ENCODE peak calls at places on chromosomes 7 and 10, in eight cellular contexts. U is esophagus muscularis mucosa, Z is transverse colon, F is body of pancreas, B is adrenal gland, D is breast epithelium, I is testis, C is prostate gland. S is an unnamed sample. For H3K4me1, the result is how much of the 10 kb centered on the place peaks cover.

GRCh38 chr10:29783211-29783947 is 148.6 kb upstream of the SVIL start:
- DNase-seq in B (no peak), Z (no peak), I (no peak), F (no peak), D (no peak), C (no peak), U (no peak), S (no peak)

GRCh38 chr10:99525897-99526296 is 6.8 kb upstream of the NKX2-3 start:
- DNase-seq in U (no peak), Z (no peak), D (no peak), F (no peak), B (no peak), I (no peak), C (no peak), S (no peak)

GRCh38 chr7:103735377-103735776 is 254.1 kb downstream of the RELN start:
- DNase-seq in Z (no peak), C (no peak), F (no peak), U (no peak), B (no peak), I (no peak), D (no peak), S (no peak)

GRCh38 chr10:34523017-34523767 is 291.9 kb downstream of the PARD3 start:
- DNase-seq in B (no peak), C (no peak), F (no peak), I (no peak), D (no peak), Z (no peak), U (no peak), S (no peak)

GRCh38 chr10:132457328-132458070 is 60.5 kb downstream of the PWWP2B start:
- DNase-seq in Z (no peak), C (no peak), U (no peak), B (no peak), D (no peak), I (no peak), F (no peak), S (no peak)

GRCh38 chr10:92816106-92816505 is 32.2 kb upstream of the EXOC6 start:
- DNase-seq in D (no peak), I (no peak), B (no peak), Z (no peak), F (no peak), U (peak), C (no peak), S (no peak)

GRCh38 chr7:131238260-131238940 is 89.3 kb upstream of the MKLN1 start:
- DNase-seq in U (no peak), D (no peak), C (no peak), F (no peak), B (no peak), I (no peak), Z (no peak), S (no peak)

GRCh38 chr10:95693668-95694534 is at the start of gene TCTN3:
- DNase-seq in C (peak), B (peak), D (peak), I (peak), F (peak), U (peak), Z (peak), S (peak)

GRCh38 chr10:132104471-132105301 is 38.9 kb downstream of the JAKMIP3 start:
- DNase-seq in B (no peak), D (no peak), Z (no peak), C (no peak), I (peak), U (no peak), F (peak), S (no peak)

GRCh38 chr7:55325371-55325792 is 39.8 kb upstream of the LANCL2 start:
- DNase-seq in I (peak), C (no peak), B (peak), F (peak), U (peak), Z (no peak), D (no peak), S (no peak)

GRCh38 chr10:80371462-80371861 is 14.9 kb downstream of the DYDC2 start:
- DNase-seq in Z (no peak), C (no peak), I (no peak), U (peak), B (no peak), F (no peak), D (no peak), S (no peak)

GRCh38 chr7:137715546-137715945 is 131.2 kb downstream of the DGKI start:
- DNase-seq in C (no peak), I (no peak), B (no peak), Z (no peak), U (no peak), F (no peak), D (no peak), S (no peak)

GRCh38 chr10:46268076-46268881 is 18.5 kb upstream of the ANTXRL start:
- DNase-seq in F (no peak), B (no peak), U (no peak), Z (peak), I (no peak), D (no peak), C (no peak), S (no peak)
- TF ChIP-seq POLR2A in F (no peak), B (no peak), U (no peak), Z (no peak), I (no peak), D (no peak), C (no peak), S (no peak)

GRCh38 chr7:105985821-105986220 is 22.8 kb downstream of the CDHR3 start:
- DNase-seq in D (no peak), U (no peak), C (no peak), I (no peak), F (no peak), B (no peak), Z (no peak), S (no peak)
- H3K4me1 ChIP-seq in D (under half), U (under half), C (under half), I (under half), F (under half), B (under half), Z (under half), S (under half)

DNA sequence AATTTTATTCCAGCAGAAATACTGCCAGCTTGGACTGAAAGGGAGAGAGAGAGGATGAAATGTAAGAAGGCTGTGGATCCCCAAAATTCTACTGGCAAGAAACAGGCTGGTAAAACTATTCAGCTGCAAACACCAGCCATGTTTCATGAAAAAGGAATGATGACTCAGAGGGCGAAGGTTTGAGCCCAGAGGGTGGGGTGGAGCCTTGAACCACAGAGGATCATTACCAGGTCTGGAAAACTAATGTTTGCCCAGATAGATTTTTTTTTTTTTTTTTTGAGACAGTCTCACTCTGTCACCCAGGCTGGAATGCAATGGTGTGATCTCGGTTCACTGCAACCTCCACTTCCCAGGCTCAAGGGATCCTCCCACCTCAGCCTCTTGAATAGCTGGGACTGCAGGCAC is 41.7 kb upstream of the NRF1 start:
- DNase-seq in C (no peak), Z (peak), U (no peak), D (no peak), F (no peak), I (no peak), B (peak), S (no peak)
- H3K27ac ChIP-seq in C (no peak), Z (no peak), U (no peak), D (no peak), F (no peak), I (no peak), B (no peak), S (no peak)

GRCh38 chr7:73307436-73307835 is 1.2 kb downstream of the NSUN5 start:
- DNase-seq in I (no peak), Z (no peak), D (no peak), F (no peak), B (no peak), U (no peak), C (no peak), S (no peak)

GRCh38 chr7:73308074-73308664 is 457 bp downstream of the NSUN5 start:
- DNase-seq in B (peak), C (no peak), F (no peak), I (no peak), U (no peak), D (no peak), Z (no peak), S (no peak)

GRCh38 chr7:73304071-73304470 is 4.6 kb downstream of the NSUN5 start:
- DNase-seq in F (no peak), I (no peak), U (no peak), C (no peak), Z (no peak), B (no peak), D (no peak), S (no peak)

GRCh38 chr7:73312831-73313520 is 4.3 kb upstream of the NSUN5 start:
- DNase-seq in Z (no peak), D (no peak), I (no peak), F (no peak), U (no peak), C (no peak), B (no peak), S (no peak)

DNA sequence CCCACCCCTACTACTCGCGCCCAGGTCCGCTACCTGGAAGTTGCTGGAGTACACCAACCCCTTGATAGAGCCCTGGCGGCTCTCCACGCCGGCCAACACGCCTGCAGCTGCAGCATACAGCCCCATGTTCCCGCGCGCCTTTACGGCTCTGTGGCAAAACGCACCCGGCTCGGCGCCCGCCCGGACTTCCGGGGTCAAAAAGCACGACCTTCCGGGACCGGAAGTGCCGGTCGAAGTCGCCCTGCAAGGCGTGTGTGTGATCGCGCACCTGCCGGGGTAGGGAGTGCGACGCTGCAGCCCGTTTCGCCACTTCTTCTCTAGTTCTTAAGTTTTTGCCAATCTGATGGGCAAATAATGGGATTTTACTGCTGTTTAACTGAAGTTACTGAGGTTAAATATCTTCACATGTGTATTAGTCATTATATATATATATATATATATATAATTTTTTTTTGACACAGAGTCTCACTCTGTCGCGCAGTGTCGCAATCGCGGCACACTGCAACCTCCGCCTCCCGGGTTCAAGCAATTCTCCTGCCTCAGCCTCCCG is at the start of gene NSUN5:
- DNase-seq in Z (peak), B (peak), I (peak), F (peak), C (peak), U (peak), D (peak), S (peak)
- TF ChIP-seq POLR2A in Z (peak), B (no peak), I (no peak), F (peak), C (no peak), U (no peak), D (no peak), S (no peak)

DNA sequence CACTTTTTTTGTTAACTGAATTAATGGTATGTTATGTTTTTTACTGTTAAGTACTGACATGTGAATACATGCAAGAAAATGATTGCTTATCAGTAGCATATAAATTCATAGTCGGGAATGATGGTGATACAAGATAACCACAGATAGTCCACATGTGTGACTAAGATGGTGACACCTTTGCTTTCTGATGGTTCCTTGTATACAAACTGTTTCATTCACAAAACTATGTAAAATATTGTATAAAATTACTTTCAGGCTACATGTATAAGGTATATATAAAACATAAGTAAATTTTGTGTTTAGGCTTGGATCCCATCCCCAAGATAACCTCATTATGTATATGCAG is 10.0 kb downstream of the CISD1 start:
- DNase-seq in C (no peak), B (no peak), Z (no peak), U (no peak), F (no peak), I (no peak), D (no peak), S (no peak)
- H3K4me1 ChIP-seq in C (under half), B (under half), Z (under half), U (under half), F (under half), I (under half), D (under half), S (under half)

DNA sequence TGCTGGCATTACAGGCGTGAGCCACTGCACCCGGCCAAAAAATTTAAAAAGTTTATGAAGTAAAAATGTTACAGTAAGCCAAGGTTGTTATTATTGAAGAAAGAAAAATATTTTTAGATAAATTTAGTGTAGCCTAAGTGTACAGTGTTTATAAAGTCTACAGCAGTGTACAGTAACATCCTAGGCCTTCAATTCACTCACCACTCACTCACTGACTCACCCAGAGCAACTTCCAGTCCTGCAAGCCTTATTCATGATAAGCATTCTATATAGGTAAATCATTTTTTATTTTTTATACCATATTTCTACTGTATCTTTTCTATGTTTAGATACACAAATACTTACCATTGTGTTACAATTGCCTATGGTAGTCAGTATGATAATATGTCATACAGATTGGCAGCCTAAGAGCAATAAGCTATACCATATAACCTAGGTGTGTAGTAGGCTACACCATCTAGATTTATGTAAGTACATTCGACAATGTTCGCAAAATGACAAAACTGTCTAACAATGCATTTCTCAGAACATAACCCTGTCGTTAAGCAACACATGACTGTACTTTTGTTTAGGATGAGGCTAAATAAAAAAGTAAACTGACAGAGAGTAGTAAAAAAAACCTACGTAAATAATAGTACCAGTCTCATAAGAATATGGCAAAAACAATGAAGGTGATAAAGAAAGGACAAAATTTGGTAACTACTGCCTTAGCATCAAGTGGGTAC is 77.8 kb upstream of the FAM133B start:
- DNase-seq in F (no peak), U (no peak), I (no peak), Z (no peak), B (no peak), D (no peak), C (no peak), S (no peak)
- H3K27ac ChIP-seq in F (no peak), U (no peak), I (no peak), Z (no peak), B (no peak), D (no peak), C (no peak), S (no peak)

GRCh38 chr10:37854606-37855005 is 2.8 kb downstream of the ZNF248 start:
- DNase-seq in Z (no peak), B (no peak), I (no peak), F (no peak), C (no peak), D (no peak), U (no peak), S (no peak)

GRCh38 chr10:37855691-37856090 is 1.7 kb downstream of the ZNF248 start:
- DNase-seq in Z (no peak), D (no peak), F (no peak), C (no peak), U (no peak), I (no peak), B (no peak), S (no peak)

GRCh38 chr10:37860494-37861190 is 3.2 kb upstream of the ZNF248 start:
- DNase-seq in C (peak), F (no peak), D (no peak), I (no peak), U (no peak), Z (peak), B (no peak), S (no peak)

GRCh38 chr10:37856881-37857286 is 526 bp downstream of the ZNF248 start:
- DNase-seq in D (no peak), Z (peak), I (peak), C (peak), U (no peak), B (peak), F (peak), S (no peak)

DNA sequence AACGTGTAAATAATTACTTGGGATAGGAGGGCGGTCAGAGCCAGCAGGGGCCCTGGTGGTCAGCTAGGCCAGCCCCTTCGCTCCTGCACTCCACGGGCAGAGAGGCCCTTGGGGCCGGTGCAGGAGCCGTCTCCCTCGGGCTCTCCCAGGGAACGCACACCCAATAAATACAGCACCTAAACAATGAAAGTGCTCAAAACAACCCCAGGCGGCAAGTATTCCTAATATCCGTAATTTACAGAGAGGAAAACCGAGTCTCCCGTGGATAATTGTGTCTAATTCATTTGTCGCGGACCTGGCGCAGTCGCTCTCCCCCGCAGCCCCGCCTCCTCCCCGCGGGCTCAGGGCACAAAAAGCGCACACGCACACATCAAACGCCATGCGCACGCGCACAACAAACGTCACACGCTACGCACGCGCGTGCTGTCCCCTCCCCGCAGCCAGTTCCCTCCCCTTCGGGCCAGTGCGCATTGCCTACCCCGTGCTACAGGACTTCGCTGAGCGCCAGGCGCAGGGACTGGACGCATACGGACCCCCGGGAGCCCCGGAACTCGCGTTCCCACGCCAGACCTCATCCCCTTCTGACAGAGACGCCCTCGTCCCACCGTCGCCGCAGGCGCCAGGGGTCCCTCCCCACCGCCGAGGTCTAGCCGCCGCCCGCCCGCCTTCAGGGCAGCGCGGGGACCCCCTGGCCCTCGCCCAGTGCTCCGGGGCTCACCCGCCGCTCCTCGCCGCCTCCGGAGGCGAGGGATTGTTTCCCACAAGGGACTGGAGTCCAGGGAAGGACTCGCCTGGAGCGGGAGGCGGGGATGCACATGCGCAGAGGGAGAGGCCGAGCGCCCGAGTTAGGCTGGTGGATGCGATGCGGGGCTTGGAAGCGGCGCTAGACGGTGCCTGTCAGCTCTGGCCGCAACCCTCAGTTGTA is at the start of gene ZNF248:
- DNase-seq in F (peak), D (peak), U (peak), B (peak), C (peak), I (peak), Z (peak), S (peak)
- TF ChIP-seq POLR2A in F (peak), D (peak), U (peak), B (peak), C (peak), I (peak), Z (peak), S (peak)

S was measured in tibial nerve.